ENCODE peak calls at places on chromosomes 5 and 9, in four cellular contexts. One of them, this sample, is unnamed.

GRCh38 chr5:121053055-121053985 is 589.2 kb downstream of the PRR16 start:
- DNase-seq in sigmoid colon: no peak
- DNase-seq in esophagus muscularis mucosa: no peak
- DNase-seq in suprapubic skin: no peak
- DNase-seq in this sample: no peak

GRCh38 chr9:19379697-19380046 is 364 bp downstream of the RPS6 start:
- DNase-seq in sigmoid colon: no peak
- DNase-seq in esophagus muscularis mucosa: no peak
- DNase-seq in suprapubic skin: no peak
- DNase-seq in this sample: no peak

GRCh38 chr9:95770653-95771131 is 104.8 kb upstream of the ERCC6L2 start:
- DNase-seq in esophagus muscularis mucosa: no peak
- DNase-seq in sigmoid colon: no peak
- DNase-seq in suprapubic skin: no peak
- DNase-seq in this sample: no peak

GRCh38 chr9:121353246-121353975 is 16.6 kb downstream of the STOM start:
- DNase-seq in sigmoid colon: no peak
- DNase-seq in suprapubic skin: no peak
- DNase-seq in esophagus muscularis mucosa: no peak
- DNase-seq in this sample: no peak

GRCh38 chr9:124337562-124337961 is 77.7 kb downstream of the PSMB7 start:
- DNase-seq in sigmoid colon: no peak
- DNase-seq in esophagus muscularis mucosa: no peak
- DNase-seq in suprapubic skin: no peak
- DNase-seq in this sample: no peak

GRCh38 chr5:177035982-177036381 is 13.5 kb downstream of the ZNF346 start:
- DNase-seq in sigmoid colon: no peak
- DNase-seq in esophagus muscularis mucosa: no peak
- DNase-seq in suprapubic skin: no peak
- DNase-seq in this sample: no peak

GRCh38 chr5:71873202-71873601 is 154.1 kb downstream of the CARTPT start:
- DNase-seq in esophagus muscularis mucosa: no peak
- DNase-seq in sigmoid colon: no peak
- DNase-seq in suprapubic skin: no peak
- DNase-seq in this sample: no peak

GRCh38 chr5:15598294-15598902 is 98.4 kb downstream of the FBXL7 start:
- DNase-seq in suprapubic skin: no peak
- DNase-seq in sigmoid colon: no peak
- DNase-seq in esophagus muscularis mucosa: no peak
- DNase-seq in this sample: no peak

GRCh38 chr9:4258321-4259093 is 41.4 kb downstream of the GLIS3 start:
- DNase-seq in suprapubic skin: no peak
- DNase-seq in esophagus muscularis mucosa: no peak
- DNase-seq in sigmoid colon: no peak
- DNase-seq in this sample: no peak

GRCh38 chr5:151706906-151707305 is 20.2 kb upstream of the SPARC start:
- DNase-seq in esophagus muscularis mucosa: no peak
- DNase-seq in suprapubic skin: no peak
- DNase-seq in sigmoid colon: no peak
- DNase-seq in this sample: no peak
- TF ChIP-seq EP300 in esophagus muscularis mucosa: no peak
- TF ChIP-seq EP300 in suprapubic skin: no peak
- TF ChIP-seq EP300 in sigmoid colon: no peak
- TF ChIP-seq EP300 in this sample: no peak

DNA sequence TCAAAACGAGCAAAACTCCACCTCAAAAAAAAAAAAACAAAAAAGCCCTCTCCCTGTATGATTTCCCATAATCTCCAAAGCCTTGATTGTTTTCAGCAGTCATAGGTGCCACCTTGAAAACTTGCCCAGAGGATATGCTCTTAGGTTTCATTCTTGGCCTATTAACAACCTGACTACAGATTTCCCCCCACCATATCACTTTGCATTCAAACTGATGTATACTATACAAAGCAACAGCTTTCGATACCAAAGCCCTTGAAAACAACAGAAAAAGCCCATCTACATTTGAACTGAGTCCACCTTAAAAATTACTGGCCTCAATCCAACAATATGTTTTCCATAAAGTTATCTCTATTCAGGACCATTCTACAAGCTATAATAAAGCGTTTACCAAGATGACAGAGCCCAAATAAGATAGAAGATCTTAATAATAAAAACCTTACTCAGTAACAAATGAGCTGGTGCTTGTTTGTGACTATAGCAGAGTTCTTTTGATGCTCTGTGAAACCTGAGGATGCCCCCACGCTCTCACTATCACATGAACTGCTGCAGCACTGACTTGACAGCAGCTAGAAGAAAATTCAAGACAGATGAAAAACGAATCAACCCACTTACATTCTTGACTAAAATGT is 44.4 kb downstream of the FNBP1 start:
- DNase-seq in sigmoid colon: no peak
- DNase-seq in esophagus muscularis mucosa: no peak
- DNase-seq in suprapubic skin: no peak
- DNase-seq in this sample: no peak
- TF ChIP-seq EP300 in sigmoid colon: no peak
- TF ChIP-seq EP300 in esophagus muscularis mucosa: no peak
- TF ChIP-seq EP300 in suprapubic skin: no peak
- TF ChIP-seq EP300 in this sample: no peak

GRCh38 chr9:109122726-109123621 is 3.2 kb upstream of the TMEM245 start:
- DNase-seq in esophagus muscularis mucosa: no peak
- DNase-seq in suprapubic skin: no peak
- DNase-seq in sigmoid colon: no peak
- DNase-seq in this sample: no peak
- TF ChIP-seq EP300 in esophagus muscularis mucosa: no peak
- TF ChIP-seq EP300 in suprapubic skin: no peak
- TF ChIP-seq EP300 in sigmoid colon: no peak
- TF ChIP-seq EP300 in this sample: no peak

GRCh38 chr5:38467353-38468040 is 88.9 kb downstream of the LIFR start:
- DNase-seq in sigmoid colon: peak; percentile 84
- DNase-seq in esophagus muscularis mucosa: peak; percentile 87
- DNase-seq in suprapubic skin: peak; percentile 74
- DNase-seq in this sample: peak; percentile 38
- TF ChIP-seq EP300 in sigmoid colon: no peak
- TF ChIP-seq EP300 in esophagus muscularis mucosa: no peak
- TF ChIP-seq EP300 in suprapubic skin: no peak
- TF ChIP-seq EP300 in this sample: no peak

GRCh38 chr9:72995131-72996024 is 42.5 kb upstream of the ALDH1A1 start:
- DNase-seq in sigmoid colon: no peak
- DNase-seq in suprapubic skin: no peak
- DNase-seq in esophagus muscularis mucosa: no peak
- DNase-seq in this sample: peak; percentile 43

GRCh38 chr9:72996684-72997314 is 43.9 kb upstream of the ALDH1A1 start:
- DNase-seq in esophagus muscularis mucosa: no peak
- DNase-seq in suprapubic skin: no peak
- DNase-seq in sigmoid colon: no peak
- DNase-seq in this sample: no peak

GRCh38 chr9:72998363-72998762 is 45.5 kb upstream of the ALDH1A1 start:
- DNase-seq in suprapubic skin: no peak
- DNase-seq in esophagus muscularis mucosa: no peak
- DNase-seq in sigmoid colon: no peak
- DNase-seq in this sample: no peak

GRCh38 chr9:72996106-72996505 is 43.3 kb upstream of the ALDH1A1 start:
- DNase-seq in esophagus muscularis mucosa: no peak
- DNase-seq in sigmoid colon: no peak
- DNase-seq in suprapubic skin: no peak
- DNase-seq in this sample: no peak

DNA sequence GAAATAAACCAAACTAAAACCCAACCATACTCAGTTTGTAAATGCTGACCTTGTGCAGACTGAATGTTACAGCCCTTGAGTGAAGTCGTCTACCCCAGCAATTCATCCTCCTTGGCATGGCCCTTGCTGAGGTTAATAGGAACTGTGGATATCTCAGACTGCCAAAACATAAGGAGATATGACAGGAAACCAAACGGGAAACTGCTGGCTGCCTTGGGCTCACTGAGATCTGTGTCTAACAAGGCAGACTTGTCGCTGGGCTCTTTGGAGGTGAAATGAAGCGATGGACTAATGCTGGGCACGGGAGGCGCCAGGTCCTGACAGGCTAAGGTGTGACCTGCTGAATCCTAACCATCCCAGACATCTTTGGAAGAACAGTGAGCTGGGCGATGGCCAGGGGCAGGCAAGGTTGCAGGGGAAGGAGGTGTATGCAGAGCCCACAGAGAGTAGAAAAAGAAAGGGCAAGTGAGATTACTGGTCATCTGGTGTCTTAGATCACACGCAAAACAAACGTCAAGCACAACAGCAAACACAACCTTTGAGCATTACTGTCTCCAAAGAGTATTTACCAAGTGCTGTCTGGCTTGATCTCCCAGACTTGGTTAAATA is 44.6 kb upstream of the ALDH1A1 start:
- DNase-seq in esophagus muscularis mucosa: no peak
- DNase-seq in suprapubic skin: peak; percentile 56
- DNase-seq in sigmoid colon: no peak
- DNase-seq in this sample: no peak
- TF ChIP-seq EP300 in esophagus muscularis mucosa: no peak
- TF ChIP-seq EP300 in suprapubic skin: no peak
- TF ChIP-seq EP300 in sigmoid colon: no peak
- TF ChIP-seq EP300 in this sample: no peak

DNA sequence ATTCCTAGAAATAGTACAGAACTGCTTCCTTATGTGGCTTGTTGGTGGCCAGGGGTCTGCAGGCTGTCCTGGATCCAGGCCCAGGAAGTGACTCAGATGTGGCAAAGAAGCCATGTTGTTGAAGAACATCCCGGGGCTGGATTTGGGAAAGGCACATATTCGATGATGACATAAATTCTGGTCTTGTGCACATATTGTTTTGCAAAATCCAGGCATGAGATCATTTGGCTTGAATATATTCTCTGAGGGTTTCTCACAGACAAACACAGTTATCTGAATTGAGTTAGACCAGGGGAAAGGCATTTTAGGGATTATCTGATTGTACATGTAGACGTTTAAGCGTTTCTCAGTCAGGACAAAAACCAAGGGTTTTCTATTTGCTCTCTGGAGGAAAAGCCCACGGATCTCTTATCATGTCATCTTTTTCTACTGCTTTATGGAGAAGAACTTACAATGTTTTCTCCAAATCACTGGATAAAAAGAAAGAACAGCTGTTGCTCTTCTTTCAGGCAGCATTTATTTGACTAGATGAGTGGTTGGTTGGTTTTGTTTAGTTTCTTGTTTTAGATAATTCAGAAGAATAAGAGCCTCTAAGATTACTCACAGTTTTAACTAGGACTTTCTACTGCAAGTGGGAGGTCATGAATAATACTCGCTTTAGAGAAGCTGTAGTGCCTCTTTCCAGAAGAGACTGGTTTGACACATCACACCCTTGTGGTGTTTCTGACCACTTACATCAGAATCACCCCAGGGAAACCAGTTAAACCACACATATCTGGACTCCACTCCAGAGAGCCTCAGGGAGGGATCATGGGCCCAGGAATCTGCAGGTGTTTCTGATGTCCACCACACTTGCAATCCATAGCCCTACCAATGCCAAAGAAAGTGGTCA is 29.5 kb upstream of the LHFPL2 start:
- DNase-seq in sigmoid colon: peak; percentile 88
- DNase-seq in esophagus muscularis mucosa: no peak
- DNase-seq in suprapubic skin: peak; percentile 79
- DNase-seq in this sample: no peak
- TF ChIP-seq EP300 in sigmoid colon: no peak
- TF ChIP-seq EP300 in esophagus muscularis mucosa: no peak
- TF ChIP-seq EP300 in suprapubic skin: no peak
- TF ChIP-seq EP300 in this sample: no peak

GRCh38 chr5:170576602-170577584 is 73.1 kb downstream of the KCNIP1 start:
- DNase-seq in esophagus muscularis mucosa: no peak
- DNase-seq in suprapubic skin: no peak
- DNase-seq in sigmoid colon: no peak
- DNase-seq in this sample: no peak
- TF ChIP-seq EP300 in esophagus muscularis mucosa: no peak
- TF ChIP-seq EP300 in suprapubic skin: no peak
- TF ChIP-seq EP300 in sigmoid colon: no peak
- TF ChIP-seq EP300 in this sample: no peak

GRCh38 chr5:54385994-54386393 is 69.5 kb upstream of the HSPB3 start:
- DNase-seq in sigmoid colon: no peak
- DNase-seq in esophagus muscularis mucosa: no peak
- DNase-seq in suprapubic skin: no peak
- DNase-seq in this sample: no peak
- TF ChIP-seq EP300 in sigmoid colon: no peak
- TF ChIP-seq EP300 in esophagus muscularis mucosa: no peak
- TF ChIP-seq EP300 in suprapubic skin: no peak
- TF ChIP-seq EP300 in this sample: no peak